ENCODE peak calls at places on chromosomes 3 and 15, in six cellular contexts. Z, L, M, T, E and Y are unnamed samples.

GRCh38 chr15:65286069-65286703 is 497 bp downstream of the PARP16 start:
- DNase-seq in Z (no peak), L (no peak), M (peak; percentile 51), T (peak; percentile 45), E (no peak), Y (peak; percentile 92)

GRCh38 chr3:40200754-40201316 is 108.7 kb upstream of the EIF1B start:
- DNase-seq in Z (no peak), L (no peak), M (no peak), T (no peak), E (no peak), Y (no peak)

GRCh38 chr3:53525765-53526761 is 31.7 kb downstream of the CACNA1D start:
- DNase-seq in Z (no peak), L (peak; percentile 91), M (no peak), T (no peak), E (no peak), Y (no peak)

GRCh38 chr3:23202203-23202920 is 765 bp upstream of the UBE2E2 start:
- DNase-seq in Z (no peak), L (no peak), M (peak; percentile 28), T (no peak), E (no peak), Y (peak; percentile 42)

GRCh38 chr15:78276032-78276943 is 11.9 kb downstream of the DNAJA4 start:
- DNase-seq in Z (no peak), L (no peak), M (no peak), T (no peak), E (no peak), Y (no peak)

GRCh38 chr3:44762690-44763089 is 1.1 kb downstream of the KIF15 start:
- DNase-seq in Z (no peak), L (no peak), M (no peak), T (no peak), E (no peak), Y (no peak)

GRCh38 chr3:186216903-186217819 is 108.3 kb upstream of the ETV5 start:
- DNase-seq in Z (no peak), L (no peak), M (no peak), T (no peak), E (no peak), Y (no peak)

GRCh38 chr3:197597335-197597734 is 41.6 kb upstream of the BDH1 start:
- DNase-seq in Z (no peak), L (no peak), M (no peak), T (no peak), E (no peak), Y (no peak)

GRCh38 chr15:85707519-85708338 is 87.0 kb downstream of the KLHL25 start:
- DNase-seq in Z (no peak), L (no peak), M (peak; percentile 49), T (no peak), E (no peak), Y (no peak)

GRCh38 chr3:136919799-136920580 is 37.8 kb upstream of the IL20RB start:
- DNase-seq in Z (no peak), L (no peak), M (no peak), T (no peak), E (no peak), Y (no peak)

GRCh38 chr3:48478631-48479555 is 25.1 kb downstream of the SHISA5 start:
- DNase-seq in Z (no peak), L (no peak), M (no peak), T (no peak), E (no peak), Y (no peak)

GRCh38 chr3:161371441-161372320 is at the start of gene SPTSSB:
- DNase-seq in Z (peak; percentile 20), L (peak; percentile 54), M (peak; percentile 77), T (no peak), E (no peak), Y (peak; percentile 40)

GRCh38 chr3:109729111-109729510 is 391.8 kb upstream of the DPPA4 start:
- DNase-seq in Z (no peak), L (no peak), M (no peak), T (no peak), E (no peak), Y (no peak)

GRCh38 chr3:127037423-127037841 is 54.5 kb downstream of the PLXNA1 start:
- DNase-seq in Z (no peak), L (peak; percentile 46), M (peak; percentile 58), T (no peak), E (no peak), Y (no peak)

GRCh38 chr15:77591960-77592613 is 40.6 kb downstream of the LINGO1 start:
- DNase-seq in Z (no peak), L (no peak), M (no peak), T (no peak), E (no peak), Y (no peak)

GRCh38 chr3:45940004-45940780 is 3.1 kb upstream of the CXCR6 start:
- DNase-seq in Z (no peak), L (peak; percentile 51), M (no peak), T (no peak), E (no peak), Y (peak; percentile 20)

GRCh38 chr3:30003741-30004140 is 602.7 kb upstream of the TGFBR2 start:
- DNase-seq in Z (no peak), L (no peak), M (no peak), T (no peak), E (no peak), Y (no peak)

GRCh38 chr3:123314409-123315270 is 112.9 kb downstream of the SEC22A start:
- DNase-seq in Z (no peak), L (no peak), M (no peak), T (no peak), E (peak; percentile 93), Y (no peak)

GRCh38 chr15:48447058-48447457 is 115.8 kb downstream of the DUT start:
- DNase-seq in Z (no peak), L (no peak), M (no peak), T (no peak), E (no peak), Y (no peak)

GRCh38 chr3:126321490-126321889 is 35.7 kb downstream of the KLF15 start:
- DNase-seq in Z (no peak), L (peak; percentile 44), M (no peak), T (no peak), E (no peak), Y (no peak)

GRCh38 chr3:84600703-84601225 is 358.0 kb upstream of the CADM2 start:
- DNase-seq in Z (no peak), L (no peak), M (no peak), T (no peak), E (no peak), Y (no peak)

GRCh38 chr3:134299185-134299887 is 48.7 kb upstream of the RYK start:
- DNase-seq in Z (no peak), L (no peak), M (no peak), T (peak; percentile 45), E (no peak), Y (no peak)

GRCh38 chr3:13107661-13108060 is 34.4 kb upstream of the IQSEC1 start:
- DNase-seq in Z (no peak), L (peak; percentile 55), M (no peak), T (no peak), E (no peak), Y (no peak)

GRCh38 chr15:78675617-78676360 is 34.8 kb upstream of the CHRNB4 start:
- DNase-seq in Z (no peak), L (peak; percentile 46), M (no peak), T (no peak), E (no peak), Y (no peak)

GRCh38 chr15:36645106-36645505 is 65.7 kb downstream of the CDIN1 start:
- DNase-seq in Z (no peak), L (no peak), M (no peak), T (no peak), E (no peak), Y (no peak)

GRCh38 chr3:187318819-187319616 is 27.5 kb upstream of the MASP1 start:
- DNase-seq in Z (peak; percentile 33), L (no peak), M (peak; percentile 39), T (peak; percentile 55), E (no peak), Y (no peak)

GRCh38 chr3:107684431-107684925 is 161.7 kb downstream of the BBX start:
- DNase-seq in Z (no peak), L (no peak), M (no peak), T (no peak), E (no peak), Y (no peak)

GRCh38 chr15:40891810-40892448 is 2.3 kb upstream of the VPS18 start:
- DNase-seq in Z (no peak), L (no peak), M (peak; percentile 71), T (no peak), E (no peak), Y (no peak)

GRCh38 chr15:74816624-74817369 is 4.2 kb downstream of the LMAN1L start:
- DNase-seq in Z (no peak), L (no peak), M (no peak), T (no peak), E (no peak), Y (no peak)

GRCh38 chr3:124829175-124829818 is 57.9 kb downstream of the ITGB5 start:
- DNase-seq in Z (no peak), L (no peak), M (no peak), T (no peak), E (no peak), Y (peak; percentile 56)
- TF ChIP-seq EP300 in Z (no peak), L (no peak), M (no peak), T (no peak), E (no peak), Y (no peak)

DNA sequence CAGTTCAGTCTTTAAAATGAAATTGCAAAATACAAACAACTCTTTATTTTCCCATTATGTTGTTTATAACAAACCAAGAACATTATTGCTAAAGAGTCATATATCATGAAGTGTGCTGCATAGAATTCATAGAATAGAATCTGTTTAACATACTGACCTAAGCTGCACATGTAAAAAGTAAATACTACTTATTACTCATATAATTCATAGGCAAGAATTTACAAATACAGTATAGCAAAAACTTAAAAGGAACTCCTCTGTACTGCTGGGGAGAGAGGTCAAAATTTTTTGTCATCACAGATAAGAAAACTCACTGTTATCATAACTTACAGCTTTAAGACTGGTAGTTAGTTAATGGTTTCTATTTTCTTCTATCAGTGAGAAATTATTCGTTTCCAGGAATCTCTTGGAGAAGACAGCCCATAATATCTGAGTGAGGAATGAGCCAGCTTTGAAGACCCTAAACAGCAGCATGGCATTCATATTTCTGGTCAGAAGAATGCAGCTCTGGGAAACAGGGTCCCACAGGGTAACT is 32.1 kb downstream of the FILIP1L start:
- DNase-seq in Z (no peak), L (no peak), M (no peak), T (no peak), E (no peak), Y (no peak)
- TF ChIP-seq EP300 in Z (no peak), L (no peak), M (no peak), T (no peak), E (no peak), Y (no peak)

GRCh38 chr15:90559119-90559518 is 29.4 kb downstream of the CRTC3 start:
- DNase-seq in Z (no peak), L (no peak), M (no peak), T (no peak), E (no peak), Y (no peak)

GRCh38 chr15:90561344-90562244 is 31.9 kb downstream of the CRTC3 start:
- DNase-seq in Z (no peak), L (no peak), M (no peak), T (peak; percentile 31), E (no peak), Y (no peak)

GRCh38 chr15:90558182-90558581 is 28.5 kb downstream of the CRTC3 start:
- DNase-seq in Z (no peak), L (peak; percentile 77), M (no peak), T (peak; percentile 41), E (no peak), Y (peak; percentile 36)

GRCh38 chr15:90562669-90563068 is 32.9 kb downstream of the CRTC3 start:
- DNase-seq in Z (no peak), L (no peak), M (no peak), T (no peak), E (no peak), Y (no peak)

GRCh38 chr15:90560229-90560771 is 30.6 kb downstream of the CRTC3 start:
- DNase-seq in Z (no peak), L (peak; percentile 89), M (no peak), T (peak; percentile 46), E (no peak), Y (no peak)
- TF ChIP-seq EP300 in Z (no peak), L (no peak), M (peak; percentile 49), T (no peak), E (no peak), Y (no peak)

GRCh38 chr3:140078343-140078742 is 143.4 kb downstream of the CLSTN2 start:
- DNase-seq in Z (no peak), L (no peak), M (no peak), T (no peak), E (no peak), Y (no peak)
- TF ChIP-seq EP300 in Z (no peak), L (no peak), M (no peak), T (no peak), E (no peak), Y (no peak)